ENCODE peak calls at places on chromosomes 11 and 22, in five cellular contexts. N, F, A, U and E are unnamed samples.

GRCh38 chr11:31995525-31996123 is 95.2 kb upstream of the RCN1 start:
- DNase-seq in N (no peak), F (peak), A (peak), U (no peak), E (no peak)

GRCh38 chr11:130178992-130179391 is 19.4 kb downstream of the ST14 start:
- DNase-seq in N (no peak), F (no peak), A (no peak), U (no peak), E (no peak)

GRCh38 chr11:75174781-75175370 is 24.0 kb downstream of the SLCO2B1 start:
- DNase-seq in N (no peak), F (no peak), A (no peak), U (peak), E (peak)

GRCh38 chr11:102986815-102987214 is 31.3 kb upstream of the MMP13 start:
- DNase-seq in N (no peak), F (no peak), A (no peak), U (no peak), E (peak)

GRCh38 chr11:46112961-46113617 is 8.2 kb downstream of the PHF21A start:
- DNase-seq in N (no peak), F (peak), A (peak), U (peak), E (peak)

GRCh38 chr22:36359172-36359973 is 28.4 kb downstream of the MYH9 start:
- DNase-seq in N (no peak), F (no peak), A (peak), U (no peak), E (no peak)

GRCh38 chr11:95720219-95720618 is 69.4 kb downstream of the FAM76B start:
- DNase-seq in N (no peak), F (no peak), A (no peak), U (no peak), E (no peak)

GRCh38 chr11:764322-765024 is 12.8 kb downstream of the GATD1 start:
- DNase-seq in N (no peak), F (no peak), A (no peak), U (no peak), E (no peak)

GRCh38 chr11:123183391-123184099 is 11.5 kb downstream of the CLMP start:
- DNase-seq in N (no peak), F (no peak), A (no peak), U (no peak), E (peak)

GRCh38 chr11:115496892-115497291 is 7.3 kb downstream of the CADM1 start:
- DNase-seq in N (no peak), F (no peak), A (no peak), U (no peak), E (peak)

GRCh38 chr11:35688023-35688422 is 25.4 kb downstream of the TRIM44 start:
- DNase-seq in N (no peak), F (no peak), A (no peak), U (peak), E (peak)

GRCh38 chr22:40487663-40488249 is 117.4 kb downstream of the SGSM3 start:
- DNase-seq in N (no peak), F (peak), A (no peak), U (no peak), E (no peak)

GRCh38 chr22:22520667-22521602 is 865 bp upstream of the ZNF280A start:
- DNase-seq in N (no peak), F (no peak), A (no peak), U (no peak), E (no peak)

GRCh38 chr22:35697142-35697541 is 20.5 kb upstream of the APOL5 start:
- DNase-seq in N (no peak), F (no peak), A (no peak), U (no peak), E (no peak)

GRCh38 chr22:48577014-48577690 is 1250.5 kb downstream of the BRD1 start:
- DNase-seq in N (no peak), F (no peak), A (no peak), U (no peak), E (no peak)

GRCh38 chr11:104782377-104782754 is 115.9 kb downstream of the CASP12 start:
- DNase-seq in N (no peak), F (no peak), A (no peak), U (no peak), E (no peak)

GRCh38 chr11:834371-835316 is 1.9 kb downstream of the CD151 start:
- DNase-seq in N (no peak), F (peak), A (no peak), U (no peak), E (peak)

GRCh38 chr11:71935338-71935925 is 6.6 kb downstream of the RNF121 start:
- DNase-seq in N (no peak), F (no peak), A (no peak), U (no peak), E (no peak)

GRCh38 chr11:3903207-3903896 is 47.9 kb downstream of the STIM1 start:
- DNase-seq in N (no peak), F (no peak), A (no peak), U (no peak), E (no peak)

GRCh38 chr11:61055776-61056175 is 46.5 kb upstream of the CD5 start:
- DNase-seq in N (no peak), F (no peak), A (no peak), U (no peak), E (no peak)

GRCh38 chr22:19506212-19506611 is 18.0 kb downstream of the CLDN5 start:
- DNase-seq in N (no peak), F (no peak), A (no peak), U (no peak), E (no peak)

GRCh38 chr11:57001674-57002401 is 13.1 kb downstream of the OR5AK2 start:
- DNase-seq in N (no peak), F (no peak), A (no peak), U (peak), E (no peak)

GRCh38 chr11:111912535-111912934 is at the start of gene HSPB2:
- DNase-seq in N (no peak), F (peak), A (no peak), U (no peak), E (no peak)

GRCh38 chr11:2186669-2187266 is 15.2 kb upstream of the TH start:
- DNase-seq in N (no peak), F (no peak), A (no peak), U (peak), E (no peak)

GRCh38 chr22:44693756-44694155 is 8.2 kb upstream of the PRR5 start:
- DNase-seq in N (no peak), F (no peak), A (no peak), U (no peak), E (no peak)

GRCh38 chr11:21446939-21447590 is 745.8 kb upstream of the ANO5 start:
- DNase-seq in N (no peak), F (no peak), A (no peak), U (no peak), E (no peak)